ENCODE peak calls at places on chromosomes 12 and 14, in four cellular contexts. U, K, G and H are unnamed samples.
A peak's percentile ranks its signal among the peaks of the same experiment; 100 is the strongest.

GRCh38 chr12:19872745-19873144 is 433.5 kb downstream of the AEBP2 start:
- DNase-seq in U (no peak), K (no peak), G (no peak), H (no peak)

GRCh38 chr14:101236496-101237240 is 324.6 kb upstream of the DIO3 start:
- DNase-seq in U (no peak), K (no peak), G (no peak), H (no peak)

GRCh38 chr14:72291908-72292688 is 359.9 kb downstream of the RGS6 start:
- DNase-seq in U (no peak), K (no peak), G (no peak), H (no peak)

GRCh38 chr12:125305221-125305620 is 240.0 kb downstream of the AACS start:
- DNase-seq in U (no peak), K (no peak), G (no peak), H (no peak)

GRCh38 chr14:73173092-73173735 is 36.9 kb downstream of the PSEN1 start:
- DNase-seq in U (no peak), K (no peak), G (no peak), H (no peak)

GRCh38 chr12:109513977-109514376 is 36.5 kb downstream of the UBE3B start:
- DNase-seq in U (no peak), K (no peak), G (no peak), H (no peak)

GRCh38 chr12:12376636-12377448 is 20.0 kb downstream of the BORCS5 start:
- DNase-seq in U (no peak), K (no peak), G (no peak), H (no peak)

GRCh38 chr12:91922674-91923073 is 223.0 kb downstream of the BTG1 start:
- DNase-seq in U (no peak), K (no peak), G (no peak), H (no peak)

GRCh38 chr12:58176296-58176869 is 235.0 kb downstream of the ATP23 start:
- DNase-seq in U (no peak), K (no peak), G (no peak), H (no peak)

GRCh38 chr14:92951912-92952471 is 29.0 kb downstream of the CHGA start:
- DNase-seq in U (peak; percentile 74), K (peak; percentile 63), G (peak; percentile 82), H (no peak)